ENCODE peak calls at places on chromosome 22, in six cellular contexts. One of them, this sample, is unnamed. For H3K4me1, the result is how much of the 10 kb centered on the place peaks cover.

GRCh38 chr22:45430871-45431270 is 17.4 kb downstream of the RIBC2 start:
- DNase-seq in upper lobe of right lung: no peak
- DNase-seq in psoas muscle: no peak
- DNase-seq in body of pancreas: no peak
- DNase-seq in right atrium auricular region: no peak
- DNase-seq in fibroblast of lung: no peak
- DNase-seq in this sample: no peak

GRCh38 chr22:19062909-19063308 is 59.3 kb downstream of the DGCR2 start:
- DNase-seq in upper lobe of right lung: peak
- DNase-seq in psoas muscle: no peak
- DNase-seq in body of pancreas: no peak
- DNase-seq in right atrium auricular region: no peak
- DNase-seq in fibroblast of lung: no peak
- DNase-seq in this sample: no peak

GRCh38 chr22:49483281-49483905 is 344.3 kb downstream of the BRD1 start:
- DNase-seq in upper lobe of right lung: no peak
- DNase-seq in psoas muscle: no peak
- DNase-seq in body of pancreas: no peak
- DNase-seq in right atrium auricular region: no peak
- DNase-seq in fibroblast of lung: no peak
- DNase-seq in this sample: no peak

GRCh38 chr22:49763138-49763537 is 64.5 kb downstream of the BRD1 start:
- DNase-seq in upper lobe of right lung: no peak
- DNase-seq in psoas muscle: no peak
- DNase-seq in body of pancreas: no peak
- DNase-seq in right atrium auricular region: no peak
- DNase-seq in fibroblast of lung: no peak
- DNase-seq in this sample: peak

GRCh38 chr22:20324139-20324516 is 4.3 kb upstream of the DGCR6L start:
- DNase-seq in upper lobe of right lung: no peak
- DNase-seq in psoas muscle: no peak
- DNase-seq in body of pancreas: no peak
- DNase-seq in right atrium auricular region: peak
- DNase-seq in fibroblast of lung: no peak
- DNase-seq in this sample: no peak

GRCh38 chr22:41367680-41368542 is 13.8 kb upstream of the TEF start:
- DNase-seq in upper lobe of right lung: peak
- DNase-seq in psoas muscle: no peak
- DNase-seq in body of pancreas: peak
- DNase-seq in right atrium auricular region: peak
- DNase-seq in fibroblast of lung: no peak
- DNase-seq in this sample: no peak

GRCh38 chr22:33923660-33924246 is 3.5 kb upstream of the LARGE1 start:
- DNase-seq in upper lobe of right lung: no peak
- DNase-seq in psoas muscle: no peak
- DNase-seq in body of pancreas: peak
- DNase-seq in right atrium auricular region: peak
- DNase-seq in fibroblast of lung: peak
- DNase-seq in this sample: peak

GRCh38 chr22:17109113-17109865 is 11.9 kb downstream of the TMEM121B start:
- DNase-seq in upper lobe of right lung: no peak
- DNase-seq in psoas muscle: no peak
- DNase-seq in body of pancreas: no peak
- DNase-seq in right atrium auricular region: no peak
- DNase-seq in fibroblast of lung: no peak
- DNase-seq in this sample: no peak

GRCh38 chr22:29670615-29671014 is 49.2 kb upstream of the CABP7 start:
- DNase-seq in upper lobe of right lung: no peak
- DNase-seq in psoas muscle: no peak
- DNase-seq in body of pancreas: no peak
- DNase-seq in right atrium auricular region: no peak
- DNase-seq in fibroblast of lung: no peak
- DNase-seq in this sample: no peak

GRCh38 chr22:42432020-42432596 is at the start of gene NFAM1:
- DNase-seq in upper lobe of right lung: peak
- DNase-seq in psoas muscle: peak
- DNase-seq in body of pancreas: no peak
- DNase-seq in right atrium auricular region: no peak
- DNase-seq in fibroblast of lung: no peak
- DNase-seq in this sample: no peak

GRCh38 chr22:21775061-21775460 is 39.5 kb upstream of the YPEL1 start:
- DNase-seq in upper lobe of right lung: no peak
- DNase-seq in psoas muscle: no peak
- DNase-seq in body of pancreas: no peak
- DNase-seq in right atrium auricular region: no peak
- DNase-seq in fibroblast of lung: no peak
- DNase-seq in this sample: no peak

GRCh38 chr22:22881116-22882032 is 6.2 kb upstream of the IGLL5 start:
- DNase-seq in upper lobe of right lung: no peak
- DNase-seq in psoas muscle: no peak
- DNase-seq in body of pancreas: no peak
- DNase-seq in right atrium auricular region: no peak
- DNase-seq in fibroblast of lung: no peak
- DNase-seq in this sample: no peak

GRCh38 chr22:45977003-45977395 is at the start of gene WNT7B:
- DNase-seq in upper lobe of right lung: peak
- DNase-seq in psoas muscle: no peak
- DNase-seq in body of pancreas: peak
- DNase-seq in right atrium auricular region: no peak
- DNase-seq in fibroblast of lung: no peak
- DNase-seq in this sample: peak

GRCh38 chr22:49324527-49325491 is 502.9 kb downstream of the BRD1 start:
- DNase-seq in upper lobe of right lung: peak
- DNase-seq in psoas muscle: no peak
- DNase-seq in body of pancreas: no peak
- DNase-seq in right atrium auricular region: peak
- DNase-seq in fibroblast of lung: no peak
- DNase-seq in this sample: no peak

GRCh38 chr22:36587289-36588154 is 58.6 kb upstream of the EIF3D start:
- DNase-seq in upper lobe of right lung: no peak
- DNase-seq in psoas muscle: no peak
- DNase-seq in body of pancreas: no peak
- DNase-seq in right atrium auricular region: no peak
- DNase-seq in fibroblast of lung: peak
- DNase-seq in this sample: no peak

GRCh38 chr22:22746061-22746962 is 101.9 kb downstream of the GGTLC2 start:
- DNase-seq in upper lobe of right lung: no peak
- DNase-seq in psoas muscle: no peak
- DNase-seq in body of pancreas: no peak
- DNase-seq in right atrium auricular region: no peak
- DNase-seq in fibroblast of lung: no peak
- DNase-seq in this sample: no peak

GRCh38 chr22:17712441-17712840 is 61.8 kb downstream of the BID start:
- DNase-seq in upper lobe of right lung: no peak
- DNase-seq in psoas muscle: no peak
- DNase-seq in body of pancreas: no peak
- DNase-seq in right atrium auricular region: no peak
- DNase-seq in fibroblast of lung: peak
- DNase-seq in this sample: no peak

GRCh38 chr22:39496131-39496838 is 5.8 kb upstream of the MIEF1 start:
- DNase-seq in upper lobe of right lung: peak
- DNase-seq in psoas muscle: peak
- DNase-seq in body of pancreas: peak
- DNase-seq in right atrium auricular region: peak
- DNase-seq in fibroblast of lung: peak
- DNase-seq in this sample: peak

GRCh38 chr22:27057717-27058116 is 400.3 kb downstream of the MIAT start:
- DNase-seq in upper lobe of right lung: no peak
- DNase-seq in psoas muscle: no peak
- DNase-seq in body of pancreas: no peak
- DNase-seq in right atrium auricular region: no peak
- DNase-seq in fibroblast of lung: no peak
- DNase-seq in this sample: no peak

GRCh38 chr22:38923463-38924196 is 33.8 kb upstream of the APOBEC3A start:
- DNase-seq in upper lobe of right lung: peak
- DNase-seq in psoas muscle: peak
- DNase-seq in body of pancreas: peak
- DNase-seq in right atrium auricular region: peak
- DNase-seq in fibroblast of lung: peak
- DNase-seq in this sample: peak

DNA sequence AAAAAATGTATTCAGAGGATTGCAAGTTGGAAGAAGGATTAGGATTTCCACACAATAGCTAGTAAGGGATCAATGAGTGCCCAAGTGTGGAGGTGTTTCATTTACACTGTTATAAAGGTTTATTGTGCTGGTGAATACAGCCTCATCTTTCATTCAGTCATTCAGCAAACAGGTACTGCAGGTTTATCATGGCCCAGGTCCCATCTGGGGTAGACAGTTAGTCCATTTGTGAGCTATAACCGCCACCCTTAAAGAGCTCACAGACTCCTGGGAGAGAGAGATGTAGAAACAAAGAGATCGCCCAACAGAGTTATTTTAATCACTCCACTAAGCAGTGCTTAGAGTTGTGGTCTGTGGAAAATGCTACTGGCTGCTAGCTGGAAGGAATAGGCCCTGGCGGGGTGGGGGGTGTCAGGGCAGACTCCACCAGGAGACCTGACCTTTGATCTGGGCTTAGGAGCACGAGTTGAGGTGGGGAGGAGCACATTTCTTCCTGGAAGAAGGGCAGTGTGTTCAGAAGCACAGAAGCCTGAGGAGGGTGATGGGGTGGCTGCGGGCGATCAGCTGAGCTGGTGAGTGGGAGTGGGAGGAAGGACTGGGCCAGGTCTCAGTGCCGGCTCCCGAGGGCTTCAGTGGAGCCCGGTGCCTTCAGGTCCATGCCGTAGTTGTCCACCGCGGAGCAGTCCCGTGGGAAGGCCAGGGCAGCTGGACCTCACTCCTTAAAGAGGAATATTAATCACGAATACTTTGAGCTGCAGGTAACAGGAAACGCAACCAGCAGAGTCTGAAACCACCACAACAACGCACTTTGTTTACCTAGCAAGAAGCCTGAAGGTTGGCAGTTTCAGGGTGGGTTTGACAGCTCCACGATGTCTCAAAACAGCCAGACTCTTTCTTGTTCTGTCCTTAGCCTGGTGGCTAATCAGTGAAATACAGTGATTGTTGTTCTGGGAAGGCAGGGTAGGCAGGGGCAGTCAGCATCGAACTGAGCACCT is 11.2 kb downstream of the TOM1 start:
- DNase-seq in upper lobe of right lung: peak
- DNase-seq in psoas muscle: no peak
- DNase-seq in body of pancreas: peak
- DNase-seq in right atrium auricular region: no peak
- DNase-seq in fibroblast of lung: no peak
- DNase-seq in this sample: peak
- H3K4me3 ChIP-seq in upper lobe of right lung: no peak
- H3K4me3 ChIP-seq in psoas muscle: no peak
- H3K4me3 ChIP-seq in body of pancreas: no peak
- H3K4me3 ChIP-seq in right atrium auricular region: no peak
- H3K4me3 ChIP-seq in fibroblast of lung: no peak
- H3K4me3 ChIP-seq in this sample: peak

GRCh38 chr22:43824724-43825485 is 12.8 kb upstream of the EFCAB6 start:
- DNase-seq in upper lobe of right lung: peak
- DNase-seq in psoas muscle: no peak
- DNase-seq in body of pancreas: no peak
- DNase-seq in right atrium auricular region: no peak
- DNase-seq in fibroblast of lung: no peak
- DNase-seq in this sample: no peak
- TF ChIP-seq CTCF in upper lobe of right lung: no peak
- TF ChIP-seq CTCF in psoas muscle: no peak
- TF ChIP-seq CTCF in body of pancreas: no peak
- TF ChIP-seq CTCF in right atrium auricular region: no peak
- TF ChIP-seq CTCF in fibroblast of lung: no peak
- TF ChIP-seq CTCF in this sample: no peak

GRCh38 chr22:44186121-44186510 is 5.4 kb downstream of the PARVG start:
- DNase-seq in upper lobe of right lung: peak
- DNase-seq in psoas muscle: no peak
- DNase-seq in body of pancreas: peak
- DNase-seq in right atrium auricular region: no peak
- DNase-seq in fibroblast of lung: no peak
- DNase-seq in this sample: no peak
- H3K4me1 ChIP-seq in upper lobe of right lung: under half
- H3K4me1 ChIP-seq in psoas muscle: under half
- H3K4me1 ChIP-seq in body of pancreas: under half
- H3K4me1 ChIP-seq in right atrium auricular region: under half
- H3K4me1 ChIP-seq in fibroblast of lung: under half
- H3K4me1 ChIP-seq in this sample: under half

GRCh38 chr22:32800158-32800557 is 1.3 kb upstream of the TIMP3 start:
- DNase-seq in upper lobe of right lung: no peak
- DNase-seq in psoas muscle: peak
- DNase-seq in body of pancreas: no peak
- DNase-seq in right atrium auricular region: no peak
- DNase-seq in fibroblast of lung: peak
- DNase-seq in this sample: no peak

GRCh38 chr22:32799516-32799915 is 2.0 kb upstream of the TIMP3 start:
- DNase-seq in upper lobe of right lung: no peak
- DNase-seq in psoas muscle: no peak
- DNase-seq in body of pancreas: no peak
- DNase-seq in right atrium auricular region: no peak
- DNase-seq in fibroblast of lung: no peak
- DNase-seq in this sample: no peak

GRCh38 chr22:32802291-32802826 is 854 bp downstream of the TIMP3 start:
- DNase-seq in upper lobe of right lung: no peak
- DNase-seq in psoas muscle: no peak
- DNase-seq in body of pancreas: no peak
- DNase-seq in right atrium auricular region: no peak
- DNase-seq in fibroblast of lung: peak
- DNase-seq in this sample: no peak

GRCh38 chr22:32801436-32802290 is at the start of gene TIMP3:
- DNase-seq in upper lobe of right lung: peak
- DNase-seq in psoas muscle: peak
- DNase-seq in body of pancreas: peak
- DNase-seq in right atrium auricular region: peak
- DNase-seq in fibroblast of lung: peak
- DNase-seq in this sample: peak

DNA sequence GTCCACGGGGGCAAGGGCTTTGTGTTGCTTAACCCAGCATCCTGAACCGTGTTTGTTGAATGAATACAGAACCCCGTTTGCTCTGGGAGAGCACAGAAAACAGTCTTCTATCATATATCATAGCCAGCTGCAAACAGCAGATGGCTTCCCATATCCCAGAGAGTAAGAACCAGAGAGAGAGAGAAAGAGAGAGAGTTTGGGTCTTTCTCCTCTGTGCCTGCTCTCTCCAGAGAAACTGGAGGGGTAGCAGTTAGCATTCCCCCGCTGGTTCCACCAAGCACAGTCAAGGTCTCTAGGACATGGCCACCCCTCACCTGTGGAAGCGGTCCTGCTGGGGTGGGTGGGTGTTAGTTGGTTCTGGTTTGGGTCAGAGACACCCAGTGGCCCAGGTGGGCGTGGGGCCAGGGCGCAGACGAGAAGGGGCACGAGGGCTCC is 487 bp upstream of the TIMP3 start:
- DNase-seq in upper lobe of right lung: no peak
- DNase-seq in psoas muscle: no peak
- DNase-seq in body of pancreas: no peak
- DNase-seq in right atrium auricular region: no peak
- DNase-seq in fibroblast of lung: peak
- DNase-seq in this sample: no peak
- H3K4me3 ChIP-seq in upper lobe of right lung: peak
- H3K4me3 ChIP-seq in psoas muscle: peak
- H3K4me3 ChIP-seq in body of pancreas: no peak
- H3K4me3 ChIP-seq in right atrium auricular region: peak
- H3K4me3 ChIP-seq in fibroblast of lung: no peak
- H3K4me3 ChIP-seq in this sample: peak